ENCODE peak calls at places on chromosomes 16 and 17, in nine cellular contexts. O is transverse colon, E is stomach, K is tibial nerve, I is K562, D is esophagus muscularis mucosa, U is A549, Y is sigmoid colon, C is GM12878. J is an unnamed sample.

GRCh38 chr16:3020604-3021448 is 658 bp downstream of the TNFRSF12A start:
- DNase-seq in I (peak; percentile 78), Y (peak; percentile 94), O (peak; percentile 75), U (peak; percentile 93), E (peak; percentile 78), C (no peak), K (peak; percentile 33), D (peak; percentile 94), J (no peak)

GRCh38 chr17:7579001-7579838 is at the start of gene CD68:
- DNase-seq in O (peak; percentile 85), U (peak; percentile 88), I (peak; percentile 83), K (peak; percentile 64), C (no peak), E (peak; percentile 71), D (peak; percentile 94), Y (peak; percentile 90), J (peak; percentile 92)

GRCh38 chr17:43524945-43525575 is 21.1 kb downstream of the ETV4 start:
- DNase-seq in K (no peak), I (no peak), U (no peak), D (no peak), Y (no peak), C (no peak), E (no peak), O (no peak), J (no peak)

GRCh38 chr17:77425791-77426641 is 285.2 kb downstream of the SEC14L1 start:
- DNase-seq in C (no peak), E (no peak), I (peak; percentile 82), K (no peak), Y (peak; percentile 98), D (peak; percentile 96), U (peak; percentile 92), O (peak; percentile 76), J (no peak)

GRCh38 chr16:49855280-49855821 is 561 bp downstream of the ZNF423 start:
- DNase-seq in K (peak; percentile 69), U (peak; percentile 69), Y (peak; percentile 94), O (peak; percentile 93), I (peak; percentile 71), C (peak; percentile 19), D (no peak), E (peak; percentile 88), J (peak; percentile 91)

GRCh38 chr17:18039535-18040286 is 503 bp downstream of the GID4 start:
- DNase-seq in C (no peak), O (peak; percentile 41), Y (peak; percentile 74), I (peak; percentile 44), E (peak; percentile 56), K (no peak), U (peak; percentile 46), D (no peak), J (peak; percentile 79)

GRCh38 chr16:10740845-10741208 is 2.8 kb upstream of the NUBP1 start:
- DNase-seq in C (no peak), E (peak; percentile 2), D (no peak), Y (no peak), U (no peak), I (no peak), K (no peak), O (no peak), J (no peak)

GRCh38 chr17:3712811-3713463 is 10.8 kb upstream of the HASPIN start:
- DNase-seq in E (no peak), U (no peak), D (no peak), O (no peak), K (no peak), I (peak; percentile 55), Y (no peak), C (peak; percentile 37), J (no peak)

GRCh38 chr17:41844971-41845370 is 7.3 kb downstream of the KLHL10 start:
- DNase-seq in I (no peak), Y (peak; percentile 21), C (no peak), U (no peak), D (no peak), E (no peak), K (no peak), O (no peak), J (no peak)

GRCh38 chr16:819336-819735 is 18.8 kb upstream of the GNG13 start:
- DNase-seq in U (no peak), D (no peak), K (no peak), I (no peak), E (no peak), C (no peak), Y (no peak), O (no peak), J (no peak)

GRCh38 chr16:85398050-85398451 is 215.1 kb upstream of the GSE1 start:
- DNase-seq in C (no peak), D (no peak), E (no peak), U (no peak), I (no peak), K (no peak), Y (peak; percentile 57), O (no peak), J (peak; percentile 38)

DNA sequence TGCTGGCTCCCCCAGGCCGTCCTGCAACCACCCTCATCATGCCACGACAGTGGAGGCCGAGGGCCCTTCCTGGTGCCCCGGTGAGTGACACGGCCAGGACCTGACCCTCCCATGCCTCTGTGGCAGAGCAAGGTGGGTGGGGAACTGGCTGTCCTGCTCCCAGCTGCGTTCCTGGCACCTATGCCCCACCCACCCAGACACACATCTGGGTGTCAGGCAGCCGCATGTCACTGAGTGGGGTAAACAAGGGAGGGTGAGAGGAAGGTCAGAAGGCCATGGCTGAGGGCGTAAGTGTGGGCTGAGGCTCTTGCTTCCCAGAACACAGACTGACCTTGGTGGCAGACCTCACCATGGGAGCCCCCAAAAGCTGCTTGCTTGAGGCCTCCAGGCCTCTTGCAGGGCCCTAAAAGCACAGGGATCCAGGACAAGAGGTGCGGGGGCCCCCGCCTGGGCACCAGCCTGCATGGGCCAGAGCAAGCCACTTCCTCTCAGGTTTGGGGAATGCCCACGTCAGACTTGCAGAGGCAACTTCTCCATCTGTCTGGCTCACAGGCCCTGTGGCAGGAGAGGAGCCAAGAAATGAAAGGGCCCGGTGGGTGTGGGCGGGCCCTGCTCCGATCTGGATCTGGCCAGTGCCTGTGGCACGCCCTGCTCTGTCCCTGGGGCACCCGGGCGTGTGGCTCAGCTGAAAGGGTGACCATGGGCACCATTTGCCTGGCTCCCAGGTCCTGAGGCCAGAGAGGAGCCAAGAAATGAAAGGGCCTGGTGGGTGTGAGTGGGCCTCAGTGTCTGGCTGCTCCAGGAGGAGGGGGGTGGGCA is 3.9 kb upstream of the CCDC57 start:
- DNase-seq in U (peak; percentile 78), K (peak; percentile 57), E (peak; percentile 89), D (no peak), Y (peak; percentile 83), C (peak; percentile 59), I (no peak), O (peak; percentile 85), J (peak; percentile 81)
- TF ChIP-seq POLR2A in U (no peak), K (peak; percentile 35), E (no peak), D (no peak), Y (no peak), C (peak; percentile 68), I (no peak), O (peak; percentile 36), J (no peak)

DNA sequence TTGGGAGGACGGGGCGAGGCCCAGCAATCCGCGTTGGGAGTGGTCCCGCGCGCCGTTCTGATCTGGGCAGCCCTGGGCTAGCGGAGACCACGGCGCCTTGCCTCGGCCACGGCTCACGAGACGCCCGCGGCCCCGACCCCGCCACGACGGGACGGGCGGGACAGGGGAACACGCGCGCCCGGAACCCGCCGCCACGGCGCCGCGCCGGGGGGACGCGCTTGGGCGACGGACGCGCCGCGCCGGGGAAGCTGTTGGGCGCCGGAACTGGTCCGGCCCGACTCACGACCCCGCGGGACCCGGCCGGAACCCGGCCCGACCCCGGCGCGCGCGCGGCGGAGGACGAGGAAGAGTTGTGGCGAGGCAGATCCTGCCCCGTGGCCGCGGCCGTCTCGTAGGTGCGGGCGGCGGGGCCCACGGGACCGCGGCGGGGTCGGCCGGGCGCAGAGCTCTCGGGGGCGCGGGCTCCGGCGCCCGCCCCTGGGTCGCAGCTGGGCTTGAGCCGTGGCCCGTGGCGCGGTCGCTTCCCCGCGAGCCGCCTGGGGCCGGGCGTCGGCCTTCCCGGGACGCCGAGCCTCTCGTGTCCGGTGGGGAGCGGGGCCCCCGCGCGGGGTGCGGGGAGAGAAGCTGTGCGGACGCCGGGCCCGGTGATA is at the start of gene ACSF3:
- DNase-seq in E (peak; percentile 72), O (peak; percentile 65), I (peak; percentile 81), K (peak; percentile 35), Y (peak; percentile 76), U (peak; percentile 60), D (no peak), C (no peak), J (no peak)
- TF ChIP-seq EP300 in E (no peak), O (no peak), I (peak; percentile 7), K (no peak), Y (no peak), U (no peak), D (no peak), C (no peak), J (no peak)

DNA sequence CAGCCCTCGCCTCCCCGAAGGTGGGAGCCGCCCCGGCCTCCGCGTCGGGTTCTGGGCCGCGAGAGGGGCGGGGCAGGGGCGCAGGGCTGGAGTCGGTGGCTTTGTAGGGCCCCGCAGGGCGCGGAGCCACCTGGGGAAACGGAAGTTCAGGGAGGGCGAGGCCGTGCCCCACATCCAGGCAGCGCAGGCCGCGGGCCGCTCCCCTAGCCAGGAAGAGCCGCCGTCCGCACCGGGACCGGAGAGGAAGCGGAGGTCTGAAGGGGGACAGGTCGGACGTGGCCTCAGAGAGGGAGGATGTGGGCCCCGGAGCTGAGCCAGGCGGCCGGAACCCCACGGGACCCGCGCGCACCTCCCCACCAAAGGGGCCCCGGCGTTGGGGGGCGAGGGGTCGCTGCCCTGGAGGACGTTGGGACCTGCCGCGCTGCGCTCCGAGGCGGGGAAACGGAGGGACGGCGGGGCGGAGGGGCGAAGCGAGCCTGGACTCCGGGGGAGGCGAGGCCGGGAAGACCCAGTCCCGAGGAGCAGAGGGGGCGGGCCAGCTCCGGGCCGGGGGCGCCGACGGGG is 482 bp upstream of the SLC16A3 start:
- DNase-seq in C (no peak), O (peak; percentile 80), K (no peak), I (no peak), Y (peak; percentile 80), D (no peak), E (peak; percentile 72), U (no peak), J (no peak)
- TF ChIP-seq POLR2A in C (peak; percentile 33), O (peak; percentile 84), K (no peak), I (no peak), Y (no peak), D (no peak), E (no peak), U (no peak), J (no peak)

GRCh38 chr17:27793168-27793905 is 7.0 kb downstream of the NOS2 start:
- DNase-seq in E (no peak), O (no peak), I (peak; percentile 28), C (no peak), U (no peak), Y (no peak), D (no peak), K (no peak), J (no peak)
- TF ChIP-seq EP300 in E (no peak), O (no peak), I (no peak), C (no peak), U (no peak), Y (no peak), D (no peak), K (no peak), J (no peak)